ENCODE peak calls at places on chromosomes 11 and 22, in four cellular contexts. One of them, this sample, is unnamed.

GRCh38 chr11:110438017-110438416 is 8.3 kb downstream of the FDX1 start:
- DNase-seq in SK-N-SH: no peak
- DNase-seq in A549: no peak
- DNase-seq in HepG2: no peak
- DNase-seq in this sample: no peak

GRCh38 chr11:79042824-79043223 is 398.0 kb downstream of the TENM4 start:
- DNase-seq in SK-N-SH: no peak
- DNase-seq in A549: no peak
- DNase-seq in HepG2: no peak
- DNase-seq in this sample: no peak

GRCh38 chr11:74011360-74012071 is 2.6 kb upstream of the UCP3 start:
- DNase-seq in SK-N-SH: no peak
- DNase-seq in A549: no peak
- DNase-seq in HepG2: no peak
- DNase-seq in this sample: peak; percentile 79

GRCh38 chr11:128407962-128408361 is 179.4 kb downstream of the ETS1 start:
- DNase-seq in SK-N-SH: no peak
- DNase-seq in A549: no peak
- DNase-seq in HepG2: no peak
- DNase-seq in this sample: no peak

GRCh38 chr11:110774138-110775014 is 62.1 kb upstream of the ARHGAP20 start:
- DNase-seq in SK-N-SH: no peak
- DNase-seq in A549: no peak
- DNase-seq in HepG2: no peak
- DNase-seq in this sample: no peak

GRCh38 chr11:8839306-8839956 is 71.6 kb upstream of the AKIP1 start:
- DNase-seq in SK-N-SH: no peak
- DNase-seq in A549: no peak
- DNase-seq in HepG2: no peak
- DNase-seq in this sample: no peak

GRCh38 chr11:93225642-93226041 is 27.9 kb upstream of the SLC36A4 start:
- DNase-seq in SK-N-SH: peak; percentile 46
- DNase-seq in A549: peak; percentile 13
- DNase-seq in HepG2: no peak
- DNase-seq in this sample: no peak

GRCh38 chr11:128929468-128929867 is 13.2 kb downstream of the TP53AIP1 start:
- DNase-seq in SK-N-SH: no peak
- DNase-seq in A549: no peak
- DNase-seq in HepG2: no peak
- DNase-seq in this sample: no peak

GRCh38 chr11:19920982-19921381 is 208.3 kb downstream of the NAV2 start:
- DNase-seq in SK-N-SH: no peak
- DNase-seq in A549: no peak
- DNase-seq in HepG2: no peak
- DNase-seq in this sample: no peak

GRCh38 chr22:47369431-47370015 is 607.1 kb downstream of the TBC1D22A start:
- DNase-seq in SK-N-SH: no peak
- DNase-seq in A549: no peak
- DNase-seq in HepG2: no peak
- DNase-seq in this sample: no peak

GRCh38 chr11:73991471-73992006 is 8.9 kb upstream of the UCP2 start:
- DNase-seq in SK-N-SH: no peak
- DNase-seq in A549: no peak
- DNase-seq in HepG2: no peak
- DNase-seq in this sample: peak; percentile 60

GRCh38 chr22:39240841-39241631 is 3.7 kb downstream of the PDGFB start:
- DNase-seq in SK-N-SH: no peak
- DNase-seq in A549: peak; percentile 29
- DNase-seq in HepG2: peak; percentile 91
- DNase-seq in this sample: no peak

GRCh38 chr22:47213571-47214230 is 451.3 kb downstream of the TBC1D22A start:
- DNase-seq in SK-N-SH: peak; percentile 67
- DNase-seq in A549: peak; percentile 28
- DNase-seq in HepG2: peak; percentile 14
- DNase-seq in this sample: no peak

GRCh38 chr11:120482149-120482548 is 29.4 kb upstream of the GRIK4 start:
- DNase-seq in SK-N-SH: no peak
- DNase-seq in A549: no peak
- DNase-seq in HepG2: peak; percentile 12
- DNase-seq in this sample: no peak

GRCh38 chr22:44765571-44766285 is 13.4 kb downstream of the ARHGAP8 start:
- DNase-seq in SK-N-SH: no peak
- DNase-seq in A549: no peak
- DNase-seq in HepG2: no peak
- DNase-seq in this sample: no peak

GRCh38 chr22:36409911-36410756 is 22.4 kb upstream of the MYH9 start:
- DNase-seq in SK-N-SH: no peak
- DNase-seq in A549: no peak
- DNase-seq in HepG2: peak; percentile 97
- DNase-seq in this sample: no peak

GRCh38 chr11:111635706-111636045 is 33.4 kb downstream of the SIK2 start:
- DNase-seq in SK-N-SH: peak; percentile 38
- DNase-seq in A549: no peak
- DNase-seq in HepG2: no peak
- DNase-seq in this sample: no peak

GRCh38 chr11:5807580-5807979 is 1.1 kb upstream of the OR52N2 start:
- DNase-seq in SK-N-SH: no peak
- DNase-seq in A549: no peak
- DNase-seq in HepG2: peak; percentile 8
- DNase-seq in this sample: no peak

GRCh38 chr11:101555366-101555765 is 28.4 kb downstream of the TRPC6 start:
- DNase-seq in SK-N-SH: no peak
- DNase-seq in A549: no peak
- DNase-seq in HepG2: no peak
- DNase-seq in this sample: no peak

GRCh38 chr11:37371346-37371970 is 773.4 kb upstream of the RAG2 start:
- DNase-seq in SK-N-SH: no peak
- DNase-seq in A549: no peak
- DNase-seq in HepG2: no peak
- DNase-seq in this sample: no peak

GRCh38 chr22:36337365-36338130 is 50.2 kb downstream of the MYH9 start:
- DNase-seq in SK-N-SH: no peak
- DNase-seq in A549: no peak
- DNase-seq in HepG2: no peak
- DNase-seq in this sample: no peak

GRCh38 chr11:70915158-70915795 is 337.1 kb downstream of the SHANK2 start:
- DNase-seq in SK-N-SH: no peak
- DNase-seq in A549: no peak
- DNase-seq in HepG2: no peak
- DNase-seq in this sample: no peak

GRCh38 chr11:70912226-70912840 is 340.0 kb downstream of the SHANK2 start:
- DNase-seq in SK-N-SH: no peak
- DNase-seq in A549: no peak
- DNase-seq in HepG2: no peak
- DNase-seq in this sample: no peak

GRCh38 chr11:70914496-70914895 is 337.9 kb downstream of the SHANK2 start:
- DNase-seq in SK-N-SH: no peak
- DNase-seq in A549: no peak
- DNase-seq in HepG2: no peak
- DNase-seq in this sample: no peak

GRCh38 chr11:70916321-70916720 is 336.1 kb downstream of the SHANK2 start:
- DNase-seq in SK-N-SH: no peak
- DNase-seq in A549: no peak
- DNase-seq in HepG2: no peak
- DNase-seq in this sample: no peak

GRCh38 chr11:70913715-70914231 is 338.6 kb downstream of the SHANK2 start:
- DNase-seq in SK-N-SH: no peak
- DNase-seq in A549: no peak
- DNase-seq in HepG2: no peak
- DNase-seq in this sample: no peak
- TF ChIP-seq PBX3 in SK-N-SH: no peak
- TF ChIP-seq PBX3 in A549: no peak
- TF ChIP-seq PBX3 in HepG2: no peak
- TF ChIP-seq PBX3 in this sample: no peak

DNA sequence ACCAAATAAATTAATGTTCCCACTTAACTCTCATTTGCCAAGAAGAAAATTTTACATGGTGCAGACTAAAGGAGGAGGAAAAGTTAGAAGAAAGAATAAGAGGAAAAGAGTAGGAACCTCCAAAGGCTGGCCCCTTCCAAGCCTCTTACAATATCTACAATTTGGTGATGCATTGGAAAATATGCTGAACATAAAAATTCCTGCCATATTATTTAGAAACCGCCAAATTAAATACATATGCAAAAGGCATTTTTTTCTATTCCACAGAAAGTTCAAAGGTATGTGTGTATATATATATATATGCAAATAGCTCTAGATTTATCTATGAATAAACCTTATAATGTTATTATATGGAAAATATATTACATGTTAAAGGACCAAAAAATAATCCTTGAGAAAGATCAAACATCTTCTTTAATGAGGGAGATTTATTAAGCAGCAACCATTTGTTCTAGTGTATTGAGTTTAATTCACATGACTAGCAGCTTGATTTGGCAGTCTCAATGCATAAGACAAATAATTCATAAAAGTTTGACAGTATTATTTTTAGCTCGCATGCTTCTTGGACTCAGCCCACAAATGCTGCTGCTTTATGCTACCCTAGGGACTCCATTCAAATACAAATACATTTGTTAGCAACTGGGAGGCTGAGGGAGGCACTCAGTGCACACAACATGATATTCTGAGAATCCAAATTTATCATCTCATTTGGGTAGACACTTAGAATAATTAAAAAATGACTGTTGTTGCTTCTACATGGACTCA is 184.9 kb downstream of the SBF2 start:
- DNase-seq in SK-N-SH: no peak
- DNase-seq in A549: no peak
- DNase-seq in HepG2: no peak
- DNase-seq in this sample: no peak
- TF ChIP-seq PBX3 in SK-N-SH: no peak
- TF ChIP-seq PBX3 in A549: no peak
- TF ChIP-seq PBX3 in HepG2: no peak
- TF ChIP-seq PBX3 in this sample: no peak

GRCh38 chr11:124122123-124122522 is 6.9 kb downstream of the VWA5A start:
- DNase-seq in SK-N-SH: no peak
- DNase-seq in A549: no peak
- DNase-seq in HepG2: no peak
- DNase-seq in this sample: no peak
- TF ChIP-seq PBX3 in SK-N-SH: no peak
- TF ChIP-seq PBX3 in A549: no peak
- TF ChIP-seq PBX3 in HepG2: no peak
- TF ChIP-seq PBX3 in this sample: no peak

DNA sequence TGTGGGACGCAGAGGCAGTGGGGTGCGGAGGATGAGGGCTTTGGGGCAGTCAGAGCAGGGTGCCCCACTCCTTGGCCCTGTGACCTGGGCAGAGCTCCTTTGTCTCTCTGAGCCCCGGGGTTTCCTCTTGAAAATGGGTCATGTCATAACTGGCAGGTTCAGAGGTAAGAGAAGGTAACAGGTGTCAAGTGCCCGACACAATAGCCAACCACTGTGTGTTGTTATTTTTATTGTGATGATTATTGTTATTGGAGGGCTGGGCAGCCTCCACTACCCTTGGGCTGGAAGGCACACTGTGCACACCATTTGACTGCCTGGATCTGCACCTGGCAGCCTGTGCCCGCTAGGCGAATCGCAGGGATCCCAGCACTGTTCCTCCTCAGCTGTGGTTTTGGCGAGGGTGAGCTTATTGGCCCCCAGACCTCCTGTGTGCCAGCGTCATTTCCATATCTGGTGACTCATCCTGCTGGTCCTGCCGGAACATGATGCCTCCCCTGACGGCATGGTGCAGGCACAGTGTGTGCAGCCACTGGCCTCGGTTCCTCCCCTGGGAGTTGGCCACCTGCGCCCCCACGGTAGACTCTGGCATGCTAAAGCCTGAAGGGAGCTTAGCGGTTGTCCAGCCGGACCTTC is 15.4 kb upstream of the SOX10 start:
- DNase-seq in SK-N-SH: no peak
- DNase-seq in A549: peak; percentile 27
- DNase-seq in HepG2: no peak
- DNase-seq in this sample: no peak
- TF ChIP-seq PBX3 in SK-N-SH: no peak
- TF ChIP-seq PBX3 in A549: no peak
- TF ChIP-seq PBX3 in HepG2: no peak
- TF ChIP-seq PBX3 in this sample: no peak

GRCh38 chr11:59668188-59668949 is 468 bp downstream of the PATL1 start:
- DNase-seq in SK-N-SH: no peak
- DNase-seq in A549: peak; percentile 63
- DNase-seq in HepG2: peak; percentile 53
- DNase-seq in this sample: no peak
- TF ChIP-seq PBX3 in SK-N-SH: no peak
- TF ChIP-seq PBX3 in A549: no peak
- TF ChIP-seq PBX3 in HepG2: no peak
- TF ChIP-seq PBX3 in this sample: no peak

DNA sequence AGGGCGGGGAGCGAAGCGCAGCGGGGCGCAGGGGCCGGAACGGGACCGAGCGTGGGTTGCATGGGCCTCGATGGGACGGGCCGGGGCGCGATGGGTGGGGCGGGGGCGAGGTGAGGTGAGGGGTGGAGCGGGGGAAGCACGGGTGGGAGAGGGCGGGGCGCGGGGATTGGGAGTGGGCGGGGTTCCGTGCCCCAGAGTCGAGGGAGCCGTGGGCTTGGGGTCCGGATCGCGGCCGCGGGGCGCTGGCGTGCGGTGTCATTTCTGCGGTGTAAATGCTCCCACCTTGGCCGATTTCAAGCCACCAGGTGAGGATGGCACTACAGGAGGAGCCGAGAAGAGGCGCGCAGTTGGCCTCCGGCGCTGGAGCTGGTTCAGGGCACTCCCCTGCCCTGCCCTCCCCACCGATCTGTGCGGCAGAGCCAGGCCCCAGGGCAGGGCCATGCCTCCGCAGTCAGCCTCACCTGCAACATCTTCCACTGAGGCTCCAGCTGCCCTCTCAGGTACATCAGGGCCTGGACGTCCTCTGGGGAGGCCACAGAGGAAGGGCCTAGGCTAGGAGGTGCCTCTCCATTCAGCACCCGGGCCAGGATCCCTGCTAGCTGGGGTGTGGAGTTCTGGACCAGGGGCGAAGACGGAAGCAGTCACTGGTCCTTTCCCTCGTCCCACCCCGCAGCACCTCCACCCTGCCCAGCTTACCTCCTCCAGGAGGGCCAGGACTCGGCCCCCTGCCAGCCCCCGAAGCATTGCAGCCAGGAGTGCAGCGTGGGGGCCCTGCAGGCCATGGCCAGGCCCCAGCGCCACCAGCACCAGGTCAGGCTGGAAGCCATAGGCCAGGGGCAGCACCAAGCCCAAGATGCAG is 620 bp upstream of the TUBGCP6 start:
- DNase-seq in SK-N-SH: peak; percentile 86
- DNase-seq in A549: no peak
- DNase-seq in HepG2: no peak
- DNase-seq in this sample: no peak
- TF ChIP-seq PBX3 in SK-N-SH: no peak
- TF ChIP-seq PBX3 in A549: no peak
- TF ChIP-seq PBX3 in HepG2: no peak
- TF ChIP-seq PBX3 in this sample: no peak

GRCh38 chr22:41998361-41999261 is at the start of gene WBP2NL:
- DNase-seq in SK-N-SH: peak; percentile 89
- DNase-seq in A549: peak; percentile 78
- DNase-seq in HepG2: no peak
- DNase-seq in this sample: peak; percentile 58
- TF ChIP-seq PBX3 in SK-N-SH: no peak
- TF ChIP-seq PBX3 in A549: no peak
- TF ChIP-seq PBX3 in HepG2: no peak
- TF ChIP-seq PBX3 in this sample: no peak

This sample was measured in GM12878.